ENCODE peak calls at places on chromosomes 12 and 14, in six cellular contexts. Y, J, F, P, W and I are unnamed samples.

GRCh38 chr12:52681551-52682380 is 1.6 kb upstream of the KRT1 start:
- DNase-seq in Y (no peak), J (no peak), F (no peak), P (no peak), W (no peak), I (no peak)

GRCh38 chr14:88831285-88831684 is 6.8 kb downstream of the TTC8 start:
- DNase-seq in Y (peak), J (no peak), F (no peak), P (no peak), W (no peak), I (peak)

GRCh38 chr12:57772429-57773322 is at the start of gene EEF1AKMT3:
- DNase-seq in Y (no peak), J (peak), F (peak), P (no peak), W (no peak), I (peak)

GRCh38 chr14:34322940-34323418 is 139.1 kb downstream of the SPTSSA start:
- DNase-seq in Y (peak), J (peak), F (peak), P (peak), W (peak), I (peak)

GRCh38 chr14:31880935-31881334 is 196.2 kb upstream of the ARHGAP5 start:
- DNase-seq in Y (peak), J (no peak), F (no peak), P (no peak), W (no peak), I (peak)

GRCh38 chr12:68675098-68675842 is 11.5 kb upstream of the NUP107 start:
- DNase-seq in Y (no peak), J (peak), F (no peak), P (no peak), W (peak), I (no peak)

GRCh38 chr14:61460853-61461611 is 139.7 kb downstream of the PRKCH start:
- DNase-seq in Y (peak), J (no peak), F (no peak), P (no peak), W (no peak), I (no peak)

GRCh38 chr12:93668919-93669418 is 8.2 kb upstream of the CRADD start:
- DNase-seq in Y (no peak), J (no peak), F (no peak), P (no peak), W (no peak), I (no peak)

GRCh38 chr14:19729763-19730162 is 13.6 kb upstream of the OR4Q3 start:
- DNase-seq in Y (no peak), J (no peak), F (no peak), P (no peak), W (no peak), I (no peak)

GRCh38 chr12:108571604-108572165 is 9.3 kb downstream of the ISCU start:
- DNase-seq in Y (no peak), J (no peak), F (no peak), P (no peak), W (no peak), I (no peak)

GRCh38 chr14:80978403-80978802 is 23.0 kb downstream of the TSHR start:
- DNase-seq in Y (no peak), J (no peak), F (no peak), P (no peak), W (no peak), I (no peak)

GRCh38 chr12:72146495-72146894 is 125.7 kb upstream of the TRHDE start:
- DNase-seq in Y (no peak), J (no peak), F (no peak), P (no peak), W (no peak), I (no peak)

GRCh38 chr12:47209014-47209413 is 129.3 kb upstream of the AMIGO2 start:
- DNase-seq in Y (no peak), J (no peak), F (peak), P (no peak), W (no peak), I (no peak)

GRCh38 chr12:52076811-52077210 is 2.7 kb upstream of the SMIM41 start:
- DNase-seq in Y (no peak), J (no peak), F (no peak), P (no peak), W (no peak), I (no peak)

GRCh38 chr14:104353221-104353920 is 215.0 kb downstream of the KIF26A start:
- DNase-seq in Y (no peak), J (no peak), F (peak), P (no peak), W (no peak), I (peak)

GRCh38 chr12:94815958-94816357 is 165.6 kb upstream of the TMCC3 start:
- DNase-seq in Y (no peak), J (no peak), F (peak), P (no peak), W (no peak), I (no peak)

GRCh38 chr12:107657133-107657532 is 28.5 kb upstream of the PWP1 start:
- DNase-seq in Y (no peak), J (no peak), F (no peak), P (no peak), W (no peak), I (no peak)

GRCh38 chr12:104248444-104248843 is 32.9 kb downstream of the TXNRD1 start:
- DNase-seq in Y (no peak), J (no peak), F (peak), P (no peak), W (no peak), I (no peak)